ENCODE peak calls at places on chromosomes 13 and 19, in six cellular contexts. H, R, V, P, U and Q are unnamed samples.

GRCh38 chr19:58460039-58460438 is 6.8 kb upstream of the ZNF324 start:
- DNase-seq in H (no peak), R (no peak), V (no peak), P (no peak), U (no peak), Q (no peak)

GRCh38 chr13:42484396-42484795 is 89.6 kb upstream of the TNFSF11 start:
- DNase-seq in H (no peak), R (no peak), V (peak), P (peak), U (no peak), Q (no peak)

GRCh38 chr19:9782282-9782681 is 13.7 kb upstream of the ZNF846 start:
- DNase-seq in H (no peak), R (no peak), V (no peak), P (peak), U (no peak), Q (no peak)

GRCh38 chr19:24059572-24060295 is 27.3 kb upstream of the ZNF254 start:
- DNase-seq in H (no peak), R (no peak), V (no peak), P (no peak), U (no peak), Q (no peak)

GRCh38 chr19:6108721-6109633 is 1.3 kb downstream of the RFX2 start:
- DNase-seq in H (peak), R (peak), V (peak), P (peak), U (peak), Q (no peak)

GRCh38 chr13:104163866-104164630 is 1097.8 kb upstream of the SLC10A2 start:
- DNase-seq in H (no peak), R (no peak), V (no peak), P (no peak), U (no peak), Q (no peak)

GRCh38 chr19:48933382-48933932 is at the start of gene DHDH:
- DNase-seq in H (no peak), R (peak), V (peak), P (peak), U (peak), Q (no peak)

GRCh38 chr19:51094696-51095279 is 12.1 kb upstream of the KLK14 start:
- DNase-seq in H (no peak), R (peak), V (peak), P (no peak), U (no peak), Q (no peak)

GRCh38 chr13:21567714-21568113 is 36.3 kb downstream of the MICU2 start:
- DNase-seq in H (no peak), R (no peak), V (peak), P (no peak), U (no peak), Q (no peak)

GRCh38 chr13:74287672-74288169 is 153.5 kb upstream of the KLF12 start:
- DNase-seq in H (peak), R (peak), V (peak), P (peak), U (peak), Q (no peak)

GRCh38 chr19:2132731-2133490 is 18.5 kb downstream of the AP3D1 start:
- DNase-seq in H (no peak), R (peak), V (no peak), P (no peak), U (no peak), Q (no peak)

GRCh38 chr13:69306766-69307165 is 800.9 kb upstream of the ATXN8OS start:
- DNase-seq in H (no peak), R (no peak), V (no peak), P (no peak), U (no peak), Q (no peak)
- TF ChIP-seq CTCF in H (no peak), R (no peak), V (no peak), P (no peak), U (no peak), Q (no peak)

GRCh38 chr13:25905411-25906010 is 146.3 kb downstream of the SHISA2 start:
- DNase-seq in H (no peak), R (no peak), V (no peak), P (no peak), U (no peak), Q (no peak)

GRCh38 chr13:25908390-25908789 is 143.4 kb downstream of the SHISA2 start:
- DNase-seq in H (no peak), R (no peak), V (no peak), P (no peak), U (no peak), Q (no peak)

GRCh38 chr13:25904830-25905229 is 147.0 kb downstream of the SHISA2 start:
- DNase-seq in H (no peak), R (no peak), V (no peak), P (no peak), U (no peak), Q (no peak)

GRCh38 chr13:25902946-25903345 is 148.9 kb downstream of the SHISA2 start:
- DNase-seq in H (no peak), R (no peak), V (no peak), P (peak), U (no peak), Q (no peak)

DNA sequence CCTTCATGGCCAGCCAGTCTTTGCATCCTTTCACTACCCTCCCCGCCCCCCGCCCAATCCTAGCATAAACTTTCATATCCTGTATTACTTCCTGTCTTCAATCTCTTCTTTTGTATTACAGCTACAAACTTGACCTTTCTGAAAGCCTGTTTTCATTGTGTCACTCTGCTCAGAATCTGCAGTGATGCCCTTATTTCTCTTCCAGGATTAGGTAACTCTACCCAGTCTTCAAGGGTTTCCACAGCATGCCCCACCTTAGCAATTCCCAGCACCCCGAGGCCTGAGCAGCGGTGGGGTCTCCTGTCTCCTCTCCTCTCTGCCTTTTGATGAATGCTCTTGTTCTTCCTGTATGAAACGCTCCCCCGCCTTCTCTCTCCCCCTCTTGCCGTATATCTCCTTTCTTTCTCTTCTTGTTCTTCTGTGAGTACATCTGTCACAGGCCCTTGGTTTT is 145.6 kb downstream of the SHISA2 start:
- DNase-seq in H (no peak), R (no peak), V (no peak), P (no peak), U (no peak), Q (no peak)
- TF ChIP-seq CTCF in H (no peak), R (no peak), V (no peak), P (no peak), U (no peak), Q (no peak)

GRCh38 chr13:112617754-112618375 is 29.9 kb upstream of the TUBGCP3 start:
- DNase-seq in H (no peak), R (no peak), V (no peak), P (no peak), U (no peak), Q (no peak)

GRCh38 chr13:112615391-112615790 is 27.4 kb upstream of the TUBGCP3 start:
- DNase-seq in H (no peak), R (no peak), V (no peak), P (no peak), U (no peak), Q (no peak)

GRCh38 chr13:112618501-112618900 is 30.5 kb upstream of the TUBGCP3 start:
- DNase-seq in H (no peak), R (no peak), V (no peak), P (no peak), U (no peak), Q (no peak)

GRCh38 chr13:112614835-112615234 is 26.9 kb upstream of the TUBGCP3 start:
- DNase-seq in H (no peak), R (no peak), V (no peak), P (no peak), U (no peak), Q (no peak)

GRCh38 chr13:112616586-112617381 is 28.8 kb upstream of the TUBGCP3 start:
- DNase-seq in H (peak), R (no peak), V (peak), P (peak), U (no peak), Q (no peak)
- TF ChIP-seq CTCF in H (peak), R (peak), V (peak), P (peak), U (peak), Q (peak)

GRCh38 chr13:26590951-26591350 is 33.5 kb downstream of the WASF3 start:
- DNase-seq in H (no peak), R (no peak), V (no peak), P (no peak), U (no peak), Q (no peak)
- TF ChIP-seq CTCF in H (no peak), R (no peak), V (no peak), P (no peak), U (no peak), Q (no peak)

DNA sequence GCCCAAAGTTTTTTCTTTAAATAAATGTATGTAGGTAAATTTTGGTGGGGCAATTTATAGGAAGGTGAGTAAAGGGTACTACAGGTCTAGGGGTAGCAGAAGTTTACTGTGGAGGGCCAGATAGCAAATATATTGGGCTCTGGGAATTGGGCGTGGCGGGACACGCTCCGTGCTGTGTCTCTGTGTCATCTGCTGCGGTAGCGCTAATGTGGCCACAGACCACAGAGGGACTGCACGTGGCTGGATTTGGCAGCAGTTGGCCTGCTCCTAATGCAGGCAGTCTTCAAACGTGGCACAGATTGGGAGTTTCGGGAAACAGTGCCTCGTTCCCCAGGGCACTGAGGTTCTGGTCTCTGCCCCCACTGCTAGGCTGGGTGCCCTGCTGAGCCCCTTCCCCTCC is 16.6 kb upstream of the MYDGF start:
- DNase-seq in H (no peak), R (no peak), V (no peak), P (no peak), U (no peak), Q (no peak)
- TF ChIP-seq CTCF in H (no peak), R (no peak), V (no peak), P (no peak), U (no peak), Q (no peak)